ENCODE peak calls at places on chromosome 14, in seven cellular contexts. V is colonic mucosa; F is GM23248; U is MM.1S; S is CD8-positive, alpha-beta memory T cell; X is A549; Z is OCI-LY7. G is an unnamed sample. For H3K4me1, the result is how much of the 10 kb centered on the place peaks cover.

GRCh38 chr14:59333235-59333634 is 131.9 kb downstream of the GPR135 start:
- DNase-seq in X (no peak), Z (no peak), U (no peak), S (no peak), V (no peak), F (no peak), G (no peak)

GRCh38 chr14:20427231-20428009 is 8.5 kb downstream of the KLHL33 start:
- DNase-seq in U (no peak), F (peak), Z (peak), V (no peak), S (no peak), X (peak), G (no peak)

GRCh38 chr14:22391908-22392307 is 197.1 kb downstream of the DAD1 start:
- DNase-seq in U (peak), X (peak), Z (peak), F (peak), S (no peak), V (peak), G (peak)

GRCh38 chr14:67317822-67318221 is 41.8 kb downstream of the ATP6V1D start:
- DNase-seq in X (no peak), V (no peak), Z (no peak), F (no peak), S (no peak), U (no peak), G (no peak)

GRCh38 chr14:91114079-91115065 is 499 bp downstream of the DGLUCY start:
- DNase-seq in Z (peak), F (peak), V (peak), S (peak), U (peak), X (no peak), G (peak)

GRCh38 chr14:55927059-55927458 is 191.2 kb upstream of the PELI2 start:
- DNase-seq in S (no peak), U (no peak), V (peak), Z (no peak), F (no peak), X (no peak), G (no peak)

GRCh38 chr14:85824526-85824925 is 294.6 kb downstream of the FLRT2 start:
- DNase-seq in U (no peak), F (no peak), X (no peak), S (no peak), V (no peak), Z (no peak), G (no peak)

GRCh38 chr14:67510121-67510520 is 21.6 kb upstream of the TMEM229B start:
- DNase-seq in X (no peak), F (peak), U (no peak), S (no peak), Z (no peak), V (no peak), G (no peak)

GRCh38 chr14:24331731-24332093 is 3.2 kb downstream of the ADCY4 start:
- DNase-seq in U (no peak), V (no peak), X (no peak), S (no peak), Z (no peak), F (no peak), G (peak)

GRCh38 chr14:20988717-20989116 is 1.1 kb upstream of the METTL17 start:
- DNase-seq in V (no peak), U (no peak), F (peak), X (no peak), Z (no peak), S (no peak), G (no peak)

GRCh38 chr14:40987481-40987880 is 619.2 kb upstream of the LRFN5 start:
- DNase-seq in F (no peak), V (no peak), S (no peak), Z (no peak), X (no peak), U (no peak), G (no peak)

GRCh38 chr14:64536488-64537245 is 3.9 kb upstream of the HSPA2 start:
- DNase-seq in Z (no peak), U (no peak), F (peak), S (no peak), X (peak), V (no peak), G (no peak)

GRCh38 chr14:60965402-60965801 is 15.5 kb downstream of the TRMT5 start:
- DNase-seq in V (no peak), S (no peak), U (no peak), Z (no peak), X (peak), F (peak), G (no peak)

GRCh38 chr14:29724991-29725390 is 202.7 kb downstream of the PRKD1 start:
- DNase-seq in Z (no peak), V (no peak), F (peak), X (peak), U (no peak), S (no peak), G (no peak)

GRCh38 chr14:21089271-21089670 is 9.2 kb downstream of the ZNF219 start:
- DNase-seq in F (no peak), S (no peak), Z (no peak), U (no peak), V (no peak), X (no peak), G (no peak)

GRCh38 chr14:93073833-93074769 is 41.6 kb downstream of the ITPK1 start:
- DNase-seq in Z (peak), V (no peak), U (no peak), S (no peak), X (no peak), F (peak), G (peak)

GRCh38 chr14:106185837-106186233 is 659.5 kb downstream of the TMEM121 start:
- DNase-seq in F (no peak), S (peak), U (no peak), V (peak), X (no peak), Z (peak), G (peak)

GRCh38 chr14:59925797-59926196 is 5.9 kb downstream of the LRRC9 start:
- DNase-seq in V (no peak), Z (no peak), F (no peak), X (no peak), S (no peak), U (no peak), G (no peak)

GRCh38 chr14:21211509-21211908 is 55.6 kb upstream of the OR5AU1 start:
- DNase-seq in U (no peak), F (no peak), S (no peak), V (no peak), Z (no peak), X (no peak), G (no peak)

GRCh38 chr14:28088125-28088524 is 678.5 kb upstream of the FOXG1 start:
- DNase-seq in Z (no peak), S (no peak), V (no peak), X (no peak), U (no peak), F (no peak), G (no peak)

GRCh38 chr14:50471838-50472465 is 60.4 kb downstream of the MAP4K5 start:
- DNase-seq in S (no peak), F (no peak), V (no peak), Z (no peak), X (no peak), U (no peak), G (no peak)

GRCh38 chr14:72636094-72636493 is 257.8 kb downstream of the DPF3 start:
- DNase-seq in Z (no peak), U (no peak), V (no peak), S (no peak), X (no peak), F (peak), G (no peak)

GRCh38 chr14:89849931-89850330 is 104.6 kb downstream of the EFCAB11 start:
- DNase-seq in V (no peak), Z (no peak), U (no peak), X (no peak), S (no peak), F (peak), G (no peak)

GRCh38 chr14:93619176-93619793 is 169.0 kb downstream of the PRIMA1 start:
- DNase-seq in Z (peak), S (no peak), F (peak), U (peak), V (peak), X (peak), G (no peak)

GRCh38 chr14:33959692-33960151 is 8.8 kb upstream of the EGLN3 start:
- DNase-seq in X (no peak), S (no peak), U (no peak), V (no peak), F (no peak), Z (no peak), G (no peak)

GRCh38 chr14:34715108-34715863 is 893 bp upstream of the CFL2 start:
- DNase-seq in X (no peak), F (peak), V (no peak), S (no peak), U (no peak), Z (no peak), G (no peak)

GRCh38 chr14:60553855-60554254 is 44.9 kb downstream of the SIX6 start:
- DNase-seq in X (no peak), S (no peak), V (no peak), U (no peak), Z (no peak), F (peak), G (no peak)

GRCh38 chr14:31926123-31926522 is 151.0 kb upstream of the ARHGAP5 start:
- DNase-seq in V (no peak), X (peak), F (peak), U (peak), Z (peak), S (no peak), G (no peak)

GRCh38 chr14:105430535-105430934 is 10.9 kb downstream of the MTA1 start:
- DNase-seq in S (no peak), Z (no peak), V (no peak), U (no peak), F (peak), X (peak), G (no peak)

GRCh38 chr14:65864993-65865392 is 452.5 kb downstream of the FUT8 start:
- DNase-seq in Z (no peak), S (no peak), X (no peak), V (no peak), U (no peak), F (no peak), G (no peak)

GRCh38 chr14:34436960-34437728 is 24.9 kb downstream of the SPTSSA start:
- DNase-seq in U (no peak), X (no peak), S (no peak), Z (no peak), V (no peak), F (no peak), G (no peak)

GRCh38 chr14:89509891-89510290 is 92.9 kb upstream of the FOXN3 start:
- DNase-seq in U (no peak), Z (no peak), F (peak), X (no peak), S (no peak), V (no peak), G (no peak)

GRCh38 chr14:92649934-92650545 is 98.4 kb downstream of the LGMN start:
- DNase-seq in S (no peak), V (no peak), Z (no peak), U (no peak), F (peak), X (no peak), G (no peak)

GRCh38 chr14:20350280-20350679 is 6.8 kb downstream of the PARP2 start:
- DNase-seq in X (no peak), Z (no peak), U (no peak), V (no peak), S (no peak), F (peak), G (no peak)

GRCh38 chr14:98725196-98725595 is 546.8 kb downstream of the BCL11B start:
- DNase-seq in F (no peak), Z (peak), V (no peak), S (no peak), U (peak), X (no peak), G (no peak)

GRCh38 chr14:87898301-87898700 is 94.7 kb downstream of the GALC start:
- DNase-seq in Z (no peak), U (no peak), F (peak), S (no peak), V (no peak), X (no peak), G (no peak)

GRCh38 chr14:52934762-52935161 is 16.1 kb downstream of the FERMT2 start:
- DNase-seq in S (no peak), U (no peak), F (no peak), V (no peak), Z (no peak), X (no peak), G (no peak)
- H3K4me1 ChIP-seq in S (under half), U (under half), F (half or more), V (under half), Z (under half), X (under half), G (under half)

GRCh38 chr14:54725998-54726397 is 159.1 kb downstream of the SAMD4A start:
- DNase-seq in F (no peak), V (no peak), U (no peak), Z (no peak), X (no peak), S (no peak), G (no peak)

GRCh38 chr14:54724772-54725325 is 157.9 kb downstream of the SAMD4A start:
- DNase-seq in U (no peak), V (no peak), X (no peak), F (no peak), Z (no peak), S (no peak), G (no peak)

GRCh38 chr14:54727929-54728328 is 161.0 kb downstream of the SAMD4A start:
- DNase-seq in U (no peak), S (no peak), V (no peak), Z (no peak), F (peak), X (no peak), G (no peak)

GRCh38 chr14:54730156-54730961 is 163.4 kb downstream of the SAMD4A start:
- DNase-seq in U (peak), X (peak), Z (peak), S (no peak), V (no peak), F (peak), G (no peak)

GRCh38 chr14:54728700-54729527 is 162.0 kb downstream of the SAMD4A start:
- DNase-seq in F (peak), V (no peak), X (no peak), Z (no peak), U (no peak), S (no peak), G (no peak)
- H3K27ac ChIP-seq in F (peak), V (no peak), X (no peak), Z (no peak), U (no peak), S (no peak), G (no peak)

DNA sequence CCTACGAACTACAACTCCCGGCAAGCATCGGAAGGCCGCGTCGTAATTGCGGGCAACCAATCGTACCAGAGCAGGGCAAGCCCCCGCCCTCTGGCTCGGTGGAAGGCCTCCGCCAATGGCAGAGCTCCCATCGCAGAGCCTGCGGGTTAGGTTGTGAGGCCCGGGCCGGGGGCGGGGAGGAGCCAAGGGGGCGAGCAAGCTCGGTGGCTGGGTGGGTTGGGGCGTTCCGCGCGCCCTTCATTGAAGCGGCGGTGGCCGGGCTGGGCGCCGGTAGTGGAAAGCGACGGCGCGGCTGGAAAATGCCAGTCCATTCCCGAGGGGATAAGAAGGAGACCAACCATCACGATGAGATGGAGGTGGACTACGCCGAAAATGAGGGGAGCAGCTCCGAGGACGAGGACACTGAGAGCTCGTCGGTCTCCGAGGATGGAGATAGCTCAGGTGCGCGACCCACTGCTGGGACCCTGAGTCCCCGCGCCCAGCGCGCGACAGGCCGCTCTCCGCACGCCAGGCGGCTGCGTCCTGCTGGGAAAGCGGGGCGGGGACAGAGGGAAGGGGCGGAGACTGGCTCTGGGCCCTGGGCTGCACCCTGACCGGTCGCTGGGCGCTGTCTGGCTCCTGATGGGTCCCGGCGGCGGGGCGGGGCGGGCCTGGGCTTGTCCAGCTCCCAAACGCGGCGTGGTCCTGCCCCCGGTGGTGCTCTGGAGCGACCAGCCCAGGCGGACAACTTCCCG is at the start of gene BRMS1L:
- DNase-seq in U (peak), Z (peak), V (peak), S (peak), X (peak), F (peak), G (peak)
- H3K4me1 ChIP-seq in U (under half), Z (under half), V (under half), S (under half), X (under half), F (under half), G (under half)

GRCh38 chr14:44081146-44081545 is 425.9 kb downstream of the FSCB start:
- DNase-seq in U (no peak), F (no peak), Z (no peak), V (no peak), S (no peak), X (no peak), G (no peak)
- H3K27ac ChIP-seq in U (no peak), F (no peak), Z (no peak), V (no peak), S (no peak), X (no peak), G (no peak)

GRCh38 chr14:100408350-100409015 is 85.3 kb downstream of the SLC25A47 start:
- DNase-seq in V (no peak), X (peak), Z (no peak), F (peak), S (no peak), U (no peak), G (no peak)

GRCh38 chr14:100406505-100407131 is 83.5 kb downstream of the SLC25A47 start:
- DNase-seq in F (peak), Z (no peak), S (no peak), V (peak), U (no peak), X (peak), G (peak)

GRCh38 chr14:100405752-100406455 is 82.8 kb downstream of the SLC25A47 start:
- DNase-seq in U (no peak), S (no peak), V (peak), X (no peak), F (no peak), Z (no peak), G (no peak)

GRCh38 chr14:100409016-100409385 is 85.9 kb downstream of the SLC25A47 start:
- DNase-seq in F (no peak), X (no peak), S (no peak), V (no peak), Z (no peak), U (no peak), G (no peak)

GRCh38 chr14:100407376-100408102 is 84.4 kb downstream of the SLC25A47 start:
- DNase-seq in Z (no peak), S (no peak), F (no peak), X (no peak), V (no peak), U (no peak), G (no peak)
- H3K4me1 ChIP-seq in Z (under half), S (under half), F (under half), X (under half), V (under half), U (under half), G (under half)

DNA sequence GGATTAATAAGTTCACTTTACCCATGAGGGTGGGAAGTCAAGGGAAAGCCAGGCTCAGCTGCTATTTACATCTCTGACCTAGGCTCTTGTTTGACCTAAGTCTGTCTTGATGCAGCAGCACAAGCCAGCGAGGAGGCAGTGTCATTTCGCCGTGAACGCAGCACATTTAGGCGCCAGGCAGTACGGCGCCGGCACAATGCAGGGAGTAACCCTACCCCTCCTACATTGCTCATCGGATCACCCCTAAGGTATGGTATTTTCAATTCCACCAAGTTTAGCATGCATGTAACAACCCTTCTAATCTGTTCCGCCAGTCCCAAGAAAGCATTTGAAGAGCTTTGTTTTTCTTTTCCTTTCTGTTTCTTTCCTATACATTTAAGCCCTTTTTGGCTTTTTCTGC is 81.2 kb downstream of the PCNX1 start:
- DNase-seq in V (no peak), S (no peak), X (no peak), U (no peak), Z (no peak), F (no peak), G (no peak)
- H3K27ac ChIP-seq in V (no peak), S (no peak), X (no peak), U (no peak), Z (no peak), F (no peak), G (no peak)

GRCh38 chr14:52700701-52701172 is 5.4 kb upstream of the ERO1A start:
- DNase-seq in U (no peak), V (no peak), Z (no peak), S (no peak), F (no peak), X (peak), G (no peak)

GRCh38 chr14:52706286-52706685 is 714 bp upstream of the PSMC6 start:
- DNase-seq in V (no peak), X (peak), Z (peak), F (no peak), U (no peak), S (peak), G (no peak)

GRCh38 chr14:52703225-52703624 is 3.8 kb upstream of the PSMC6 start:
- DNase-seq in Z (no peak), S (no peak), V (peak), F (peak), X (peak), U (no peak), G (no peak)

GRCh38 chr14:52703664-52704063 is 3.3 kb upstream of the PSMC6 start:
- DNase-seq in V (no peak), X (no peak), U (no peak), F (no peak), Z (no peak), S (no peak), G (no peak)

DNA sequence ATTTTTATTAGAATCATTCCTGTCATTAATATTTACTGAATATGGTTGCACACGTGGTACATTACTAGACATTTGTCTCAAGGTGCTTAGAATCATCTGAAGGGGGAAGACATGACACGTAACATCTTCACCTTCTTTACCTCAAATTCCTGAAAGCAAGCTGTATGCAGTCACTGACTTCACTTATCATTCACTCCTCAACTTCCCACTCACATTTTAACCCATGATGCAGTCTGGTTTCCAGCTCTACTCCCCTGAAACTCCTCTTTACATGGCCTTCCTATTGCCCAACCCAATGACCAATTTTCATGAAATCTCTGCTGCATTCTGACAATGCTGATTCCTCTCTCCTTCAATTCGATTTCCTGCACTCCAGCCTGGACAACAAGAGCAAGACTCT is 5.8 kb upstream of the PSMC6 start:
- DNase-seq in U (no peak), Z (no peak), F (no peak), S (no peak), V (no peak), X (peak), G (no peak)
- H3K4me1 ChIP-seq in U (under half), Z (under half), F (under half), S (under half), V (under half), X (under half), G (under half)

DNA sequence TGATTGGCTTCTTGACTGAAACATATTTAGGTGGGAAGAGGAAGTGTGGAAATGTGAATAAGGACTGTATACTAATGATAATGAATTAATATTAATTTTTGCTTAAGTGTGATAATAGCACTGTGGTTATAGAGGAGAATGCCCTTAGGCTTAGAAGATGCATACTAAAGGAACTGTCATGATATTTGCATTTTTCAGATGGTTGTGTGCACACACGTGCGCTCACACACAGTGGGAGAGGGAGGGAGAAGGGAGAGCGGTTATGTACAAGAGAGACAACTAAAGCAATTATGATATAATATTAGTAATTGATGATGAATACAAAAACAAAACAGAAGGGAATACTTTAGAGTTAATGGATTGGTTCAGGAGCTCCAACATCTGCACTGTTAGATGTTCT is 54.2 kb downstream of the RCOR1 start:
- DNase-seq in F (no peak), Z (peak), U (no peak), V (no peak), S (no peak), X (no peak), G (no peak)
- H3K27ac ChIP-seq in F (peak), Z (peak), U (no peak), V (no peak), S (no peak), X (no peak), G (peak)

GRCh38 chr14:68692916-68693771 is 99.7 kb downstream of the ZFP36L1 start:
- DNase-seq in Z (no peak), V (no peak), X (no peak), S (no peak), F (peak), U (no peak), G (no peak)
- H3K4me1 ChIP-seq in Z (under half), V (under half), X (under half), S (under half), F (half or more), U (under half), G (under half)

G was measured in spleen.